ENCODE peak calls at places on chromosomes 12 and 14, in four cellular contexts. M is WTC11, F is fibroblast of the aortic adventitia, O is cardiac fibroblast. J is an unnamed sample.

GRCh38 chr14:21723431-21724045 is 49.9 kb upstream of the OR4E1 start:
- DNase-seq in M (peak), F (no peak), O (peak), J (peak)

GRCh38 chr12:128076188-128076587 is 190.8 kb upstream of the TMEM132C start:
- DNase-seq in M (no peak), F (peak), O (peak), J (no peak)

GRCh38 chr12:54371328-54372112 is 7.2 kb upstream of the GPR84 start:
- DNase-seq in M (no peak), F (peak), O (no peak), J (peak)

GRCh38 chr14:72812292-72812851 is 81.5 kb downstream of the DPF3 start:
- DNase-seq in M (peak), F (no peak), O (no peak), J (no peak)

GRCh38 chr12:18368594-18368993 is 107.3 kb downstream of the PIK3C2G start:
- DNase-seq in M (no peak), F (no peak), O (no peak), J (no peak)

GRCh38 chr12:46507766-46508165 is 135.2 kb upstream of the SLC38A2 start:
- DNase-seq in M (no peak), F (peak), O (peak), J (no peak)

GRCh38 chr12:127143020-127143419 is 1124.0 kb upstream of the TMEM132C start:
- DNase-seq in M (peak), F (no peak), O (no peak), J (no peak)

GRCh38 chr14:58830121-58830520 is 192.4 kb downstream of the DACT1 start:
- DNase-seq in M (no peak), F (no peak), O (no peak), J (no peak)

GRCh38 chr12:58850826-58851225 is 69.5 kb downstream of the LRIG3 start:
- DNase-seq in M (no peak), F (no peak), O (no peak), J (no peak)

GRCh38 chr12:69428351-69429048 is 41.7 kb upstream of the FRS2 start:
- DNase-seq in M (no peak), F (peak), O (no peak), J (no peak)

GRCh38 chr12:102441077-102441596 is 39.2 kb downstream of the IGF1 start:
- DNase-seq in M (no peak), F (no peak), O (no peak), J (no peak)

GRCh38 chr12:131825146-131825892 is 2.9 kb upstream of the MMP17 start:
- DNase-seq in M (no peak), F (peak), O (no peak), J (no peak)

GRCh38 chr14:35878272-35879140 is 52.4 kb downstream of the BRMS1L start:
- DNase-seq in M (no peak), F (peak), O (peak), J (peak)

GRCh38 chr14:74551001-74551400 is 57.4 kb downstream of the ISCA2 start:
- DNase-seq in M (no peak), F (no peak), O (no peak), J (no peak)
- TF ChIP-seq CTCF in M (no peak), F (no peak), O (no peak), J (no peak)

GRCh38 chr14:96632363-96632758 is 130.2 kb downstream of the PAPOLA start:
- DNase-seq in M (no peak), F (no peak), O (no peak), J (no peak)
- TF ChIP-seq CTCF in M (no peak), F (no peak), O (no peak), J (no peak)

DNA sequence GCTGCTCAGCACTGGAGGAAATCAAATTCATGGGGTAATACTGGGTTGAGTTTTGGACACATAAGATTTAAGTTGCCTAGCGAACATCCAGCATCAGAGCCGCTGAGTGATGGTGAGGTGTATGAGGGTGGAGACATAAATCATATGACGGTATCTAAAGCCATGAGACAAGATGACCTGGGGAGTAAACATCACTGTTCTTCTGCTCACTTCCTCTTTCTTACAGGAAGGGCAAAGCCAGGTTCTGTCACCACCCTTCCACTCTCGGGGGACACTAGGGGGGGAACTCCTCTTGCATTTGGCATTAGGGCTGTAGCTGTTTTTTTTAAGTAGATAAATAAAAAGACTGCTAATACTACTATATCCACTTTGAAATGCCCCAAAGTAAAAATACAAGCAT is 24.0 kb downstream of the PRDM4 start:
- DNase-seq in M (no peak), F (no peak), O (no peak), J (no peak)
- TF ChIP-seq CTCF in M (no peak), F (no peak), O (no peak), J (no peak)

DNA sequence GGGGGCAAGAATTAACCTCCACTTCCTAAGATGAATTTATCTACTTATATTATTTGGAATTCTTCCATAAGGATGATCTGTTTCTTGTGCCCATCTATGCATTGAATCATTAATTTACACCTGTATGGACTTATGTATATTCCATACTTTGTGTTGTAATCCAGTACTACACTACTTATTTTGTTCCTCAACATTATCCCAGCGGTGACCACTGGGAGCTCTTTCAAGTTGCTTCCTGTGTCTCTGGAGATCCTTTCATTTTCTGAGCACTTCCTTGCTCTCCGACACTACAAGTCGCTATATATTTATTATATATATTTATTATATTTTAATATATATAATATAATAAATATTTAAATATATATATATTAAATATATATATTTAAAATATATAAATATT is 54.9 kb upstream of the SCN8A start:
- DNase-seq in M (no peak), F (peak), O (peak), J (no peak)
- TF ChIP-seq CTCF in M (no peak), F (peak), O (peak), J (no peak)

GRCh38 chr14:60590907-60591510 is 58.3 kb downstream of the SIX1 start:
- DNase-seq in M (no peak), F (peak), O (no peak), J (no peak)

GRCh38 chr14:60589442-60589841 is 59.8 kb downstream of the SIX1 start:
- DNase-seq in M (no peak), F (no peak), O (no peak), J (no peak)

GRCh38 chr14:60585676-60586075 is 63.6 kb downstream of the SIX1 start:
- DNase-seq in M (no peak), F (no peak), O (no peak), J (no peak)
- TF ChIP-seq CTCF in M (no peak), F (no peak), O (no peak), J (no peak)

J was measured in Calu3.